ENCODE peak calls at places on chromosome 22, in six cellular contexts. Z is PC-3, X is uterus, A is MM.1S, B is left ventricle myocardium inferior, G is right lobe of liver. V is an unnamed sample.
A peak's percentile ranks its signal among the peaks of the same experiment; 100 is the strongest.

GRCh38 chr22:36339171-36340065 is 48.3 kb downstream of the MYH9 start:
- DNase-seq in A (no peak), B (no peak), G (no peak), Z (no peak), X (no peak), V (no peak)

GRCh38 chr22:35728639-35729308 is 11.1 kb downstream of the APOL5 start:
- DNase-seq in G (peak; percentile 63), Z (peak; percentile 15), X (no peak), A (no peak), B (no peak), V (peak; percentile 72)

GRCh38 chr22:33194529-33194928 is 136.3 kb upstream of the SYN3 start:
- DNase-seq in X (no peak), G (no peak), A (no peak), B (no peak), Z (no peak), V (no peak)

GRCh38 chr22:19958083-19959042 is 16.7 kb upstream of the TXNRD2 start:
- DNase-seq in B (peak; percentile 18), G (no peak), Z (no peak), A (no peak), X (no peak), V (peak; percentile 60)

GRCh38 chr22:27686534-27686933 is 115.0 kb downstream of the MN1 start:
- DNase-seq in X (peak; percentile 31), Z (no peak), B (peak; percentile 82), A (no peak), G (no peak), V (peak; percentile 83)

GRCh38 chr22:19821523-19822300 is 33.0 kb downstream of the GNB1L start:
- DNase-seq in B (no peak), G (peak; percentile 44), A (no peak), Z (no peak), X (no peak), V (no peak)

GRCh38 chr22:26168199-26168915 is 905 bp upstream of the SEZ6L start:
- DNase-seq in Z (no peak), G (no peak), X (no peak), A (no peak), B (no peak), V (no peak)

GRCh38 chr22:39489094-39490068 is 12.7 kb upstream of the MIEF1 start:
- DNase-seq in B (no peak), Z (no peak), G (no peak), X (no peak), A (no peak), V (peak; percentile 60)

GRCh38 chr22:21661991-21662390 is 3.8 kb upstream of the PPIL2 start:
- DNase-seq in A (no peak), X (no peak), Z (no peak), G (no peak), B (no peak), V (no peak)

GRCh38 chr22:26474687-26475086 is 8.9 kb downstream of the HPS4 start:
- DNase-seq in B (no peak), Z (peak; percentile 47), X (no peak), G (no peak), A (no peak), V (no peak)

GRCh38 chr22:33038131-33038772 is 19.9 kb downstream of the SYN3 start:
- DNase-seq in A (no peak), B (no peak), G (no peak), Z (no peak), X (no peak), V (no peak)

GRCh38 chr22:22825213-22825593 is 62.4 kb upstream of the IGLL5 start:
- DNase-seq in G (no peak), B (no peak), Z (no peak), X (no peak), A (no peak), V (no peak)

GRCh38 chr22:35375031-35375430 is 5.9 kb upstream of the HMOX1 start:
- DNase-seq in Z (peak; percentile 26), X (no peak), G (no peak), A (no peak), B (no peak), V (no peak)

GRCh38 chr22:32265882-32266767 is 11.0 kb upstream of the SLC5A4 start:
- DNase-seq in G (peak; percentile 75), Z (peak; percentile 67), B (peak; percentile 53), X (peak; percentile 49), A (peak; percentile 72), V (no peak)

GRCh38 chr22:30325724-30326703 is 727 bp downstream of the TBC1D10A start:
- DNase-seq in Z (no peak), G (no peak), A (no peak), X (peak; percentile 43), B (no peak), V (peak; percentile 81)

GRCh38 chr22:27115816-27116256 is 458.4 kb downstream of the MIAT start:
- DNase-seq in A (no peak), Z (peak; percentile 41), B (no peak), G (no peak), X (no peak), V (no peak)

GRCh38 chr22:22712092-22712658 is 67.8 kb downstream of the GGTLC2 start:
- DNase-seq in B (no peak), G (no peak), A (no peak), X (no peak), Z (no peak), V (no peak)

GRCh38 chr22:43953988-43954771 is 1.1 kb upstream of the SAMM50 start:
- DNase-seq in G (no peak), A (no peak), B (no peak), Z (no peak), X (no peak), V (no peak)

GRCh38 chr22:17739196-17739975 is 34.9 kb downstream of the BID start:
- DNase-seq in X (no peak), B (no peak), G (no peak), Z (no peak), A (no peak), V (no peak)

GRCh38 chr22:35312198-35313059 is 12.7 kb downstream of the TOM1 start:
- DNase-seq in B (no peak), Z (peak; percentile 62), X (no peak), A (peak; percentile 23), G (peak; percentile 89), V (no peak)

GRCh38 chr22:19970031-19970478 is 28.4 kb upstream of the TXNRD2 start:
- DNase-seq in B (no peak), Z (no peak), X (no peak), A (no peak), G (no peak), V (peak; percentile 72)

GRCh38 chr22:17348464-17349103 is 20.7 kb upstream of the CECR2 start:
- DNase-seq in B (no peak), G (peak; percentile 57), X (no peak), A (no peak), Z (no peak), V (no peak)

GRCh38 chr22:31926969-31927368 is 17.4 kb upstream of the YWHAH start:
- DNase-seq in B (no peak), Z (no peak), X (no peak), A (no peak), G (no peak), V (peak; percentile 27)

GRCh38 chr22:29043906-29044575 is 17.6 kb downstream of the C22orf31 start:
- DNase-seq in A (no peak), X (no peak), B (no peak), Z (peak; percentile 51), G (no peak), V (no peak)

GRCh38 chr22:28883917-28884753 is 763 bp downstream of the ZNRF3 start:
- DNase-seq in B (peak; percentile 37), Z (peak; percentile 32), G (peak; percentile 58), A (peak; percentile 57), X (peak; percentile 52), V (peak; percentile 85)

GRCh38 chr22:36377022-36377631 is 10.6 kb downstream of the MYH9 start:
- DNase-seq in A (peak; percentile 81), X (no peak), B (no peak), G (no peak), Z (no peak), V (no peak)

GRCh38 chr22:21012446-21013407 is 2.2 kb upstream of the P2RX6 start:
- DNase-seq in A (no peak), G (no peak), B (no peak), Z (no peak), X (no peak), V (peak; percentile 54)

GRCh38 chr22:30868663-30869385 is 99.8 kb downstream of the MORC2 start:
- DNase-seq in X (no peak), A (no peak), Z (no peak), G (peak; percentile 36), B (no peak), V (peak; percentile 58)

GRCh38 chr22:26642465-26643367 is 14.7 kb upstream of the MIAT start:
- DNase-seq in A (peak; percentile 68), B (peak; percentile 32), X (no peak), G (no peak), Z (no peak), V (no peak)

GRCh38 chr22:48500481-48501230 is 1327.0 kb downstream of the BRD1 start:
- DNase-seq in X (no peak), Z (no peak), A (no peak), G (no peak), B (no peak), V (peak; percentile 57)

GRCh38 chr22:44883011-44883421 is 126.8 kb downstream of the PHF21B start:
- DNase-seq in G (peak; percentile 31), X (no peak), A (no peak), B (no peak), Z (no peak), V (peak; percentile 67)

GRCh38 chr22:31211862-31212730 is at the start of gene LIMK2:
- DNase-seq in A (peak; percentile 96), Z (peak; percentile 83), B (peak; percentile 96), X (peak; percentile 92), G (peak; percentile 97), V (peak; percentile 98)

DNA sequence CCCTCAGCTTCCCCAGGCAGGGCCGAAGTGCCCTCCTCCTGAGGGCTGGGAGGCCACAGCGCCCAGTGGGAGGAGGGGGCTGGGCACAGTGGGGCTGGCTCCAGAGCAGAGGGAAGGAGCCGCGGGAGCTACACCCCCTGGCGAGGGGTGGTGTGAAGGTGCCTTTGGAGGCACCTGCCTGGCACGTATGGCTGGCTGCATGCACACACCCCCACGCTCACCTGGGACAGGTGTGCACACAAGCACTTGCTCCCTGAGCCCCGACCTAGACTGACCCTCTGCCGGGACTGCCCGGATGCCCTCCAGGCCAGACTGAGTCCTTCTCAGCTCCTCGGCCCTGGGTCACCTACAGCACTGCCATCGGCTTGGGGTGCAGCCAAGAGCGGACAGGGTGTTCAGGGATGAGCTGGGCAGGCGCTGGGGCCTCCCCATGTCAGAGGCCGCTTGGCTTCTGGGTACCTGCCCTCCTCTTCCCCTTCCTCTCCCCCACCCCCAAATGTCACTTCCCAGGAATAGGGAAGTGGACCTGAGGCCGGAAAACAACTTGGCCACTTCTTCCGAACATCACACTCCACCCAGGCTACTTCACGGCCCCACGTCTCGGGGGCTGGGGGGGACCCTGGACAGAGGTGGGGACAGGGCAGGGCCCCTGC is 7.4 kb upstream of the PIM3 start:
- DNase-seq in A (no peak), B (no peak), X (no peak), G (no peak), Z (no peak), V (peak; percentile 92)
- H3K4me3 ChIP-seq in A (no peak overlapping the region), B (no peak overlapping the region), X (no peak overlapping the region), G (no peak overlapping the region), Z (no peak overlapping the region), V (no peak overlapping the region)

GRCh38 chr22:38304526-38304925 is 12.7 kb downstream of the CSNK1E start:
- DNase-seq in Z (no peak), A (no peak), X (no peak), B (peak; percentile 64), G (no peak), V (no peak)
- H3K4me1 ChIP-seq in Z (peaks cover 29% of the 10 kb centered on the region), A (peaks cover 50% of the 10 kb centered on the region), X (peaks cover 26% of the 10 kb centered on the region), B (peaks cover 99% of the 10 kb centered on the region), G (no peaks in the 10 kb centered on the region), V (peaks cover 27% of the 10 kb centered on the region)

GRCh38 chr22:46042786-46043185 is 65.8 kb upstream of the WNT7B start:
- DNase-seq in G (peak; percentile 29), A (no peak), Z (no peak), B (peak; percentile 10), X (peak; percentile 33), V (no peak)
- H3K4me3 ChIP-seq in G (no peak overlapping the region), A (no peak overlapping the region), Z (peak overlapping the region; percentile 58), B (peak overlapping the region; percentile 70), X (no peak overlapping the region), V (peak overlapping the region; percentile 7)

GRCh38 chr22:24517446-24517845 is 22.3 kb downstream of the UPB1 start:
- DNase-seq in B (no peak), X (no peak), A (no peak), Z (no peak), G (no peak), V (no peak)
- H3K4me1 ChIP-seq in B (peaks cover 7% of the 10 kb centered on the region), X (no peaks in the 10 kb centered on the region), A (no peaks in the 10 kb centered on the region), Z (no peaks in the 10 kb centered on the region), G (no peaks in the 10 kb centered on the region), V (peaks cover 16% of the 10 kb centered on the region)

V was measured in kidney.